ENCODE peak calls at places on chromosomes 3 and 15, in ten cellular contexts. E is cardiac muscle cell; Z is adrenal gland; J is sigmoid colon; N is PC-3; O is neuronal stem cell; I is endodermal cell; D is IMR-90; T is CD8-positive, alpha-beta memory T cell; F is mucosa of descending colon. A is an unnamed sample.
A peak's percentile ranks its signal among the peaks of the same experiment; 100 is the strongest.

GRCh38 chr3:71066356-71066755 is 517.2 kb downstream of the FOXP1 start:
- DNase-seq in J (no peak), O (no peak), N (peak; percentile 67), F (peak; percentile 51), D (no peak), E (no peak), Z (no peak), T (peak; percentile 52), I (no peak), A (no peak)

GRCh38 chr3:355622-356021 is 159.1 kb downstream of the CHL1 start:
- DNase-seq in J (peak; percentile 69), E (no peak), Z (no peak), O (no peak), F (no peak), I (no peak), T (no peak), N (peak; percentile 74), D (peak; percentile 89), A (no peak)

GRCh38 chr15:25169318-25169717 is 214.5 kb downstream of the SNRPN start:
- DNase-seq in F (no peak), J (peak; percentile 42), D (no peak), Z (peak; percentile 39), I (peak; percentile 31), N (no peak), E (no peak), O (no peak), T (no peak), A (no peak)

GRCh38 chr15:74651251-74651741 is 35.7 kb downstream of the CLK3 start:
- DNase-seq in E (no peak), N (no peak), O (no peak), Z (peak; percentile 20), F (no peak), I (no peak), J (no peak), T (no peak), D (no peak), A (no peak)

GRCh38 chr15:80710635-80711553 is 15.8 kb downstream of the ABHD17C start:
- DNase-seq in O (no peak), Z (no peak), F (no peak), T (no peak), E (no peak), J (no peak), N (peak; percentile 52), I (no peak), D (peak; percentile 63), A (no peak)

GRCh38 chr3:128269796-128270195 is 116.5 kb downstream of the EEFSEC start:
- DNase-seq in T (no peak), D (no peak), O (no peak), Z (no peak), F (no peak), N (no peak), J (no peak), E (no peak), I (peak; percentile 42), A (no peak)

GRCh38 chr15:38899300-38899699 is 334.7 kb upstream of the RASGRP1 start:
- DNase-seq in O (no peak), D (peak; percentile 92), T (no peak), N (peak; percentile 32), F (no peak), I (no peak), Z (no peak), E (peak; percentile 54), J (no peak), A (no peak)

GRCh38 chr3:24227635-24228034 is 267.0 kb downstream of the THRB start:
- DNase-seq in O (no peak), F (no peak), E (no peak), T (no peak), Z (no peak), I (no peak), D (no peak), N (no peak), J (no peak), A (no peak)

GRCh38 chr3:10154335-10155122 is 10.2 kb upstream of the IRAK2 start:
- DNase-seq in T (no peak), Z (no peak), O (no peak), J (no peak), E (no peak), D (no peak), I (no peak), N (no peak), F (no peak), A (no peak)

GRCh38 chr3:66037330-66037985 is 1.3 kb downstream of the MAGI1 start:
- DNase-seq in D (peak; percentile 64), E (peak; percentile 60), F (peak; percentile 58), N (peak; percentile 40), Z (peak; percentile 74), J (peak; percentile 71), O (no peak), I (peak; percentile 88), T (no peak), A (peak; percentile 41)

GRCh38 chr15:92820233-92821021 is 79.7 kb upstream of the CHD2 start:
- DNase-seq in Z (peak; percentile 97), T (peak; percentile 89), D (peak; percentile 89), J (peak; percentile 95), E (peak; percentile 94), F (peak; percentile 95), N (peak; percentile 94), I (peak; percentile 97), O (peak; percentile 95), A (peak; percentile 97)
- H3K4me1 ChIP-seq in Z (peaks cover 16% of the 10 kb centered on the region), T (peaks cover 55% of the 10 kb centered on the region), D (peaks cover 13% of the 10 kb centered on the region), J (no peaks in the 10 kb centered on the region), E (peaks cover 54% of the 10 kb centered on the region), F (peaks cover 29% of the 10 kb centered on the region), N (peaks cover 43% of the 10 kb centered on the region), I (peaks cover 5% of the 10 kb centered on the region), O (peaks cover 20% of the 10 kb centered on the region), A (peaks cover 9% of the 10 kb centered on the region)

DNA sequence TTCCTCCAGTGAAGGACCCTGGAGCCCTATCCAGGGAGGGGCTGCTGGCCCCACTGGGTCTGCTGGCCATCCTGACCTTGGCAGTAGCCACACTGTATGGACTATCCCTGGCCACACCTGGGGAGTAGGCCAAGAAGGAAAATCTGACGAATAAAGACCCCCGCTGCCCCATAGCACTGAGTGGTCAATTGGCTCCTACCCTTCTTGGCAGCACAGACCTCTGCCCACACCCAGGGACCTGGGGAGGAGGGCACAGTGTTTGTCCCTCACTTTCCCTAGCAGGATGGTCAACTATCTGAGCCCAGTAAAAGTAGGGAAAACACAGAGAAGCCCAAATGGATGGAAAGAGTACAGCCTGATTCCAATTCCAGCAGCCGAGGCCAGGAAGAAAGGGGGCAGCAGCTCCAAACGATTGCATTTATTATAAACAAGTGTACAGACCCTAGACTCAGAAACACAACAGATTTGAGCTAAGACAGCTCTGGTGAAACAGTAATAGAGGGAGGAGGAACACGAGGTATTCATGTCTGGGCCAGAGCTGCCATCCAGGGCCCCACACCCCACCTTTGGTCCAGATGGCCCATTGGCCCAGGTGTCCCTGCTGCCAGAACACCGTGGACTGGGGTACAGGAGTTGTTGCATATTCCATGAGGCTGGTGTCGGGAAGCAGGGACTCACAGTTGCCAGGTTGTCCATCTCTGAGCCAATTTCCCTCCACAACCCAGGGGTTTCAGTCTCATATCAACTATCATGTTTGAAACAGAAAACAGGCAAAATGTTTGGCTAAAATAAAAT is 21.1 kb downstream of the ATRIP start:
- DNase-seq in D (no peak), E (no peak), Z (no peak), F (no peak), N (no peak), T (no peak), J (no peak), O (no peak), I (no peak), A (no peak)
- H3K4me1 ChIP-seq in D (peaks cover 22% of the 10 kb centered on the region), E (peaks cover 15% of the 10 kb centered on the region), Z (peaks cover 37% of the 10 kb centered on the region), F (peaks cover 57% of the 10 kb centered on the region), N (peaks cover 43% of the 10 kb centered on the region), T (peaks cover 70% of the 10 kb centered on the region), J (no peaks in the 10 kb centered on the region), O (peaks cover 22% of the 10 kb centered on the region), I (peaks cover 7% of the 10 kb centered on the region), A (peaks cover 18% of the 10 kb centered on the region)

DNA sequence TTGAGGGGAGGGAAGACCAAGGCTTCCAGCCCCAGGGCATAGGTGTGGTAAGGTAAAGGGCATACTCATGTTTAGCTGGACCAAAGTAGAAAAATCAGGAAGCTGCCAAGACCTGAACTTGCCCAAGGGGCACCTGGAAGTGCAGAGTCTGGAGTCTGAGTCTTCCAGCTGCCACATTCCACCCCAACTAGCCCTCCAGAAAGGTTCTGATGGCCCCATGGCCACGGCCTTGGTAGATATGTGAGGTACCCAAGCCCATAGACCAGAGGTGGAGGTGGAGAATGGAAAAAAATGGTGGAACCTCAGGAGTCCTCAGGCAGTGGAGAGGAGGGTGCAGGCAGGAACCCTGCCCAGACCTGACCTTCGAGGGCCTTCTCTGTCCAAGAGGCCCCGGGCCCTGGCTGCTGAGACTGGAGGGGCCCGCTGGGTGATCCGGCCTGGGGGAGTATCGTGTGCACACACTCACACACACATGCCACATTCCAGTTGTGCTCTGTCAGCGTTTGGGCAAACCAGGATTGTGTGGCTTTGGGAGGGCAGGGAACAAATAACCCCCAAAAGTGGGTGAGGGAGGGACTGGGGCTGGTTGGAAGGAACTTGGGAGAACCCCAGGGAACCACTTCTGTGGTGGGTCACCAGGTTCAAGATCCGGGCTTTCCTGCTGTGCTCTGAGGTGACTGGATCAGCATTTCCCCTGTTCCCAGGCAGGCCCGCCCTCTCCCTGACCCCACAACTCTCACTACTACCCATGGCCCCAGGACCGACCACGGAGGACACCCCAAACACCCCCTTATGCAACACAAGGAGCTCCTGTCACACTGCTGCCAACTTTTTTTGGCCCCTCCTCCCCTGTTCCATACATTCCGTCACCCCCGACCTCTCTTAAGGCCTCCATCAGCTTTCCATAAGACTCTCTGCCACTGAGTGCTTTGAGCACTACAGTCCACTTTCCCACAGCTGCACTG is 11.6 kb downstream of the MYL3 start:
- DNase-seq in D (no peak), N (no peak), I (peak; percentile 20), T (peak; percentile 23), Z (peak; percentile 38), J (no peak), F (no peak), E (no peak), O (no peak), A (no peak)
- H3K4me1 ChIP-seq in D (no peaks in the 10 kb centered on the region), N (peaks cover 1% of the 10 kb centered on the region), I (no peaks in the 10 kb centered on the region), T (peaks cover under 1% of the 10 kb centered on the region), Z (peaks cover 2% of the 10 kb centered on the region), J (no peaks in the 10 kb centered on the region), F (no peaks in the 10 kb centered on the region), E (peaks cover 4% of the 10 kb centered on the region), O (peaks cover 17% of the 10 kb centered on the region), A (peaks cover 2% of the 10 kb centered on the region)

GRCh38 chr3:15268033-15268631 is 62.1 kb downstream of the CAPN7 start:
- DNase-seq in J (peak; percentile 94), Z (peak; percentile 96), O (peak; percentile 67), T (peak; percentile 91), N (peak; percentile 91), E (peak; percentile 93), F (peak; percentile 85), D (peak; percentile 83), I (peak; percentile 94), A (peak; percentile 83)

GRCh38 chr3:15264486-15264885 is 58.4 kb downstream of the CAPN7 start:
- DNase-seq in N (no peak), Z (no peak), T (no peak), J (no peak), I (no peak), D (no peak), O (no peak), E (no peak), F (no peak), A (no peak)

GRCh38 chr3:15267502-15267901 is 61.5 kb downstream of the CAPN7 start:
- DNase-seq in D (no peak), I (no peak), F (no peak), E (no peak), T (no peak), O (no peak), Z (peak; percentile 54), J (no peak), N (no peak), A (no peak)

GRCh38 chr3:15265655-15266509 is 59.8 kb downstream of the CAPN7 start:
- DNase-seq in N (no peak), O (no peak), E (no peak), J (no peak), T (no peak), I (no peak), D (no peak), F (no peak), Z (peak; percentile 57), A (no peak)

GRCh38 chr3:15266510-15267376 is 60.7 kb downstream of the CAPN7 start:
- DNase-seq in N (no peak), T (no peak), O (no peak), I (no peak), Z (peak; percentile 50), D (no peak), E (no peak), J (no peak), F (no peak), A (no peak)
- H3K4me1 ChIP-seq in N (peaks cover 22% of the 10 kb centered on the region), T (peaks cover 65% of the 10 kb centered on the region), O (no peaks in the 10 kb centered on the region), I (no peaks in the 10 kb centered on the region), Z (peaks cover 45% of the 10 kb centered on the region), D (peaks cover 13% of the 10 kb centered on the region), E (peaks cover 8% of the 10 kb centered on the region), J (no peaks in the 10 kb centered on the region), F (peaks cover 18% of the 10 kb centered on the region), A (no peaks in the 10 kb centered on the region)

A was measured in SJCRH30.